ENCODE peak calls at places on chromosomes 4 and X, in nine cellular contexts. E, X, T, N, K, B, I, P and D are unnamed samples.
A peak's percentile ranks its signal among the peaks of the same experiment; 100 is the strongest.

GRCh38 chr4:75715105-75715799 is 9.1 kb upstream of the USO1 start:
- DNase-seq in N (no peak), I (peak; percentile 36), B (no peak), E (peak; percentile 43), T (no peak), K (peak; percentile 36), X (no peak), P (no peak), D (peak; percentile 46)

GRCh38 chrX:16138108-16138427 is 14.7 kb downstream of the GRPR start:
- DNase-seq in K (peak; percentile 72), T (peak; percentile 65), B (no peak), N (no peak), E (peak; percentile 34), P (peak; percentile 28), X (no peak), I (no peak), D (peak; percentile 23)

GRCh38 chrX:34275710-34276109 is 143.6 kb upstream of the FAM47A start:
- DNase-seq in I (no peak), E (no peak), K (no peak), X (no peak), P (peak; percentile 15), B (peak; percentile 1), N (no peak), T (no peak), D (no peak)

GRCh38 chrX:139008185-139008584 is 296.7 kb upstream of the FGF13 start:
- DNase-seq in T (no peak), P (no peak), E (no peak), N (no peak), X (no peak), B (no peak), I (no peak), K (no peak), D (no peak)

GRCh38 chr4:156888762-156889161 is 82.8 kb downstream of the PDGFC start:
- DNase-seq in E (no peak), T (no peak), K (no peak), B (peak; percentile 95), X (no peak), P (no peak), I (peak; percentile 66), N (no peak), D (peak; percentile 66)

GRCh38 chr4:1969928-1970723 is 38.6 kb downstream of the NELFA start:
- DNase-seq in B (no peak), N (no peak), T (no peak), I (no peak), E (no peak), X (no peak), P (no peak), K (no peak), D (no peak)

GRCh38 chrX:121008920-121009319 is 23.4 kb upstream of the CT47A1 start:
- DNase-seq in T (no peak), E (no peak), K (no peak), I (peak; percentile 40), P (no peak), B (no peak), X (no peak), N (no peak), D (peak; percentile 59)

GRCh38 chr4:128427832-128428366 is 140.3 kb upstream of the PGRMC2 start:
- DNase-seq in N (peak; percentile 68), X (peak; percentile 37), B (peak; percentile 86), E (peak; percentile 74), I (peak; percentile 81), K (peak; percentile 55), P (peak; percentile 43), T (no peak), D (peak; percentile 86)

GRCh38 chrX:39613997-39614679 is 483.6 kb downstream of the BCOR start:
- DNase-seq in T (no peak), B (no peak), I (no peak), N (no peak), P (no peak), K (peak; percentile 79), X (no peak), E (peak; percentile 15), D (no peak)

GRCh38 chr4:37095925-37096324 is 148.6 kb upstream of the NWD2 start:
- DNase-seq in I (no peak), K (no peak), P (no peak), E (no peak), X (no peak), T (no peak), N (no peak), B (no peak), D (no peak)

GRCh38 chr4:159016527-159017137 is 86.2 kb upstream of the RAPGEF2 start:
- DNase-seq in X (no peak), N (peak; percentile 62), E (peak; percentile 8), I (peak; percentile 22), B (no peak), T (no peak), P (no peak), K (peak; percentile 88), D (peak; percentile 6)

DNA sequence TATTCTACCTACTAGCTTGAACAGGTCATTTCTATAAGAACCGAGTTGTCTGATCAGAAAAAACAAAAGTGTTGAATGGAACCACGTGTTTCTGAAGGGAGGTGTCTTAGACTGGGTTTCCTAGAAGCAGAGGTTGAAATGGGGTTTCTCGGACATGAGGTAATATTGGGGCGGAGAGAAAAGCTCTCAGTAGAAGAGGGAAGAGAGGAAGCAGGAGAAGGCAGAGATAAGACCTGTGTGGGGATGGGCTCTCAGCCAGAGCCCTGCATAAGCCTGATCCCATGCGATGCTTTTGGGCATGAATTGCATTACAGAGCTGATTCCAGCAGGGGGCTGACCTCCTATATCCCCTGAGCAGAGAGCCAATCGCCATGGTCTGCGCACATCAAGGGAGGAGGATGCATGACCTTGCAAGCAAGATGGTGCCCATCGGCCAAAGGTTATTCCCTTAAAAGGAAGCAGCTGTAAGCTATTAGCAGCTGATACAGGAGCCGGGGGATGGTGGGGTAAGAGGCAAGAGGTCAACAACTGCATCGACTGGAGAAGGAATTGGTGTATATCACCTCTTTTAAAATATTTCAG is 7.7 kb downstream of the ANOS1 start:
- DNase-seq in E (no peak), B (no peak), I (no peak), P (no peak), N (peak; percentile 33), K (peak; percentile 85), X (no peak), T (no peak), D (peak; percentile 22)
- TF ChIP-seq CTCF in E (no peak), B (peak; percentile 17), I (no peak), P (no peak), N (peak; percentile 62), K (peak; percentile 75), X (no peak), T (peak; percentile 15), D (no peak)

DNA sequence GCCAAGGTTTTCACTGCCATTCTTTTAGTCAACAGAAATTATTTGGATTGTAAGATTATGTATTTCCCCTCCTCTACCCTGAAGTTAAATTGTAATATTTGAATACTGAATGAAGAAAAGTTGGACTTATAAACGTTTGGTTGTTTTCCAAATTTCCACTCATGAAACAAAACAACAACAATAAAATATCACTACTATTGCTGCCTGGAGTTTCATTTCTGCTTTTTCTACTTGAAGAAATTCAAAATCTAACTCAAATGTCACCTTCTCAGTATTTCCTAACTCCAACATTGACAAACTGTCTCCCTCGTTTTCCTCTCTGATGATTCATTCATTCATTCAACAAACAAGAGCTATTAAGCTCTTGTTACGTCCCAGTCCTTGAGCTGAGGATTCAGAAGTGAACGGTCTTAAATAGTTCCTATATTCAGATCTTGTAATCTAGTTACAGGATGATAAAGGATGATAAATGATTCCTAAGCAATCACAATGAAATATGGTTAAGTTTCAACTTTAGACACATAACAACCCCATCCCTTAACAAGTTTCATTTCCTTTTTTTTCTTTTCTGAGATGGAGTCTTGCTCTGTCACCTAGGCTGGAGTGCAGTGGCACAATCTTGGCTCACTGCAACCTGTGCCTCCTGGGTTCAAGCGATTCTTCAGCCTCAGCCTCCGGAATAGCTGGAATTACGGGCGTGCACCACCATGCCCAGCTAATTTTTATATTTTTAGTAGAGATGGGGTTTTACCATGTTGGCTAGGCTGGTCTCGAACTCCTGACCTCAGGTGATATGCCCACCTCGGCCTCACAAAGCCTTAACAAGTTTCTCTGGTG is 1.7 kb downstream of the SLC9B2 start:
- DNase-seq in B (peak; percentile 62), X (no peak), T (peak; percentile 54), E (no peak), P (peak; percentile 58), I (peak; percentile 18), N (no peak), K (no peak), D (peak; percentile 49)
- H3K4me3 ChIP-seq in B (no peak overlapping the region), X (no peak overlapping the region), T (peak overlapping the region; percentile 79), E (no peak overlapping the region), P (peak overlapping the region; percentile 88), I (no peak overlapping the region), N (no peak overlapping the region), K (no peak overlapping the region), D (no peak overlapping the region)

DNA sequence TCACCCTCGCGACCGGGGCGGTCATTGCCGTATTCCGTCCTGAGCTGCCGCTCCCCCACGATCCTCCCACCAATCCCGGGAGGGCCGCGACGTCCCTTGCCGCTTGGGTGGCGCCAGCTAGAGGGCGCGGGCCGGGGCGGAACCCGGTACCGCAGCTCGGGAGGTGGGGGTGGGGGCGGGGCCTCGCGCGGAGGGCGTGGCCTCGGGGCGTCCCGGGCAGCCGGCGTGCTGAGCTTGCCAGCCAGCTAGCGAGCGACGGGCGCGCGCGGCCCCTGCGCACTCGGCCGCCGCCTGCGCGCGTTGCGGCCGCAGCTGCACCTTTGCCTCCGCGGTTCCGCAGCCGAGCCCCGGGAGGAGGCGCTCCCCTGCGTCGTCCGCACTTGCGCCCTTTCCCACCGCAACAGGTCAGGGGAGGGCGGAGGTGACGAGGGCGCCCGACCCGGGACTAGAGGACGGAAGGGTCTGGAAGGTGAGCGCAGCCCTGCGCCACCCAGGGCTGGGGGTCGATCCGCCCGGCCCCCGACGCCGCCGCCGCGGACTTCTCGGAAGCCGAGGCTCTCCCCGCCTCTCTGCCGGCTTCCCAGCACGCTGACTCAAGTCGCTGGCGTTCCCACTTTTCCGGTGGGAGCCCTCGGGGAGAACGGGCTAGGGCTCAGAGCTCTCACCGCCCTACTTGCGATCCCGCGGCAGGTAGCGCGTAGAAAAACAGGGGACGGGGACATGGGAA is at the start of gene AFF1:
- DNase-seq in E (peak; percentile 94), T (peak; percentile 91), N (peak; percentile 95), X (peak; percentile 97), B (peak; percentile 72), P (peak; percentile 97), I (peak; percentile 89), K (peak; percentile 98), D (peak; percentile 91)
- TF ChIP-seq CTCF in E (peak; percentile 88), T (peak; percentile 58), N (peak; percentile 17), X (peak; percentile 55), B (peak; percentile 40), P (peak; percentile 5), I (peak; percentile 33), K (peak; percentile 60), D (peak; percentile 32)

DNA sequence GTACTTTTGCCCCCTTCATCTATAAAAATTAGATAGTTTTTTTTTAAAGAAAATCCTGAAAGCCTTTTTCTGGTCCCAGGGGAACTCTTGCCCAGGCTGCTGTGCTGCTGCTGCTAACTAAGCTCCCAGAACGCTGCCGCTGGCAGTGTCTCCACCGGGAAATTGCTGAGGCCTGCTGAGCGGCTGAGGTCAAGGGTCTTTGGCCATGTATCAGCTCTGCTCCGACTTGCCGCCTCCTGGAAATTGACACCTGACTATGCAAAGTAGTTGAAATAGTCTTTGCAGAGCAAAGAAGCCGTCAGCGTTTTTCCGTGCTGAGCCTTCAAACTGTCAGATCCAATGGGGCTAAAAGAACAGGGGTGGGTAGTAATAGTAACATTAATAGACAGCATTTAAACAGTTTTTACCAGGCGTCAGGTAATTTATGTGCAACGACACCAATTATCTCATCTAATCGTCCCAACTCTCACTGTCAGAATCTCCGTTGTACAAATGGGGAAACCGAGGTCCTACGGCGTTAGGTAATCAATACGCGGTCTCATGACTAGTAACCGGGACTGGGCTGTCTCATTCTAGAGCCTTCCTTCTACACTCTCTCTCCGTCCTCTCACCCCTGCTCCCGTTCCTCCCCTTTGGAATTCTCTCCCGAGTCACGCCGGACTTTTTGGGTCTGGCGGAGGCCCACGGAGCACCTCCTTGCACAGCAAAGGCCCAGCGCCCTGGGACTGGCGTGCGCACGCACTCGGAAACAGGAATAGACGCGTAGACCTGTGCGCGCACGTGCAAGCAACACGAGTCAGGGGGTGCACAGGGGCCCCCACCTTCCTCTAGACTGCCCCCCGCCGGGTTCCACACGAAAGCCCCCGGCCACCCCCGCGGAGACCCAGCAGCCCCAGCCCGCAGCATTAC is 595 bp downstream of the QDPR start:
- DNase-seq in X (peak; percentile 57), N (peak; percentile 41), K (peak; percentile 79), P (peak; percentile 84), E (peak; percentile 75), I (peak; percentile 51), B (peak; percentile 10), T (peak; percentile 35), D (peak; percentile 53)
- H3K4me3 ChIP-seq in X (peak overlapping the region; percentile 92), N (peak overlapping the region; percentile 55), K (peak overlapping the region; percentile 74), P (peak overlapping the region; percentile 88), E (peak overlapping the region; percentile 30), I (peak overlapping the region; percentile 68), B (peak overlapping the region; percentile 75), T (peak overlapping the region; percentile 69), D (peak overlapping the region; percentile 72)